ENCODE peak calls at places on chromosomes 12 and 14, in four cellular contexts. Q, G, C and B are unnamed samples.

GRCh38 chr14:90785474-90785873 is 30.8 kb downstream of the TTC7B start:
- DNase-seq in G (no peak), C (no peak), Q (peak), B (no peak)

GRCh38 chr12:7512528-7512927 is 9.0 kb upstream of the CD163 start:
- DNase-seq in Q (peak), C (peak), G (no peak), B (peak)

GRCh38 chr12:123062682-123063426 is 82.4 kb downstream of the ARL6IP4 start:
- DNase-seq in G (no peak), Q (peak), C (peak), B (peak)

GRCh38 chr12:26317942-26318565 is 122.7 kb downstream of the SSPN start:
- DNase-seq in G (no peak), C (no peak), Q (no peak), B (no peak)

GRCh38 chr14:96581902-96582640 is 79.9 kb downstream of the PAPOLA start:
- DNase-seq in Q (no peak), C (peak), G (no peak), B (no peak)

GRCh38 chr14:52021971-52022600 is 32.7 kb downstream of the RTRAF start:
- DNase-seq in Q (no peak), G (no peak), C (no peak), B (no peak)

GRCh38 chr14:78403278-78403815 is 233.2 kb downstream of the NRXN3 start:
- DNase-seq in C (no peak), Q (no peak), G (no peak), B (no peak)

GRCh38 chr12:94731733-94732360 is 81.5 kb upstream of the TMCC3 start:
- DNase-seq in G (no peak), Q (no peak), C (no peak), B (no peak)

GRCh38 chr12:78035913-78036658 is 205.4 kb downstream of the NAV3 start:
- DNase-seq in C (no peak), G (no peak), Q (no peak), B (no peak)

GRCh38 chr12:53103860-53104305 is 597 bp downstream of the SOAT2 start:
- DNase-seq in G (no peak), C (peak), Q (no peak), B (peak)

GRCh38 chr14:104247336-104248202 is 109.2 kb downstream of the KIF26A start:
- DNase-seq in Q (no peak), C (no peak), G (no peak), B (no peak)

GRCh38 chr12:6072302-6072752 is 52.1 kb downstream of the VWF start:
- DNase-seq in G (no peak), C (no peak), Q (peak), B (peak)

GRCh38 chr14:45246633-45247173 is 6.3 kb downstream of the MIS18BP1 start:
- DNase-seq in Q (no peak), C (no peak), G (no peak), B (no peak)

GRCh38 chr12:76226397-76226796 is 121.8 kb downstream of the BBS10 start:
- DNase-seq in G (no peak), C (no peak), Q (no peak), B (no peak)

GRCh38 chr12:121190523-121191031 is 19.4 kb upstream of the P2RX4 start:
- DNase-seq in Q (no peak), C (no peak), G (no peak), B (no peak)
- TF ChIP-seq PHF8 in Q (no peak), C (no peak), G (no peak), B (no peak)

GRCh38 chr14:102748806-102749205 is 28.4 kb upstream of the TRAF3 start:
- DNase-seq in C (no peak), G (no peak), Q (no peak), B (no peak)
- TF ChIP-seq PHF8 in C (no peak), G (no peak), Q (no peak), B (no peak)

DNA sequence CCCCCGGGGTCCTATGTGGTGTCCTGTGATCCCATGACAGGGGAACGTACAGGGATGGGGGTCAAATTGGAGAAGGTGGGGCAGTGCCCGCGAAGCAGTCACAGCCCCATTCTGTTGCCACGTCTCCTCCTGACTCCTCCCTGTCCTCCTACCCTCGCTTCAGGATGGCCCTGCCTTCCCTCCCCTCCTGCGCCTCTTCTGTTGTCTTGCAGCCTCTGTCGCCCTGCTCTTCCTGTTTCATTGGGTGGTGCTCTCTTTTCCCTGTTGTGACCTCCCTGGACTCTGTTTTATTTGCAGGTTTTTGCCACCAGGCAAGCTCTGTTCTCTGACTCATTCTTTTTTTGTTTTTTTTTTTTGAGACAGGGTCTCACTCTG is 18.7 kb downstream of the CABP1 start:
- DNase-seq in Q (no peak), G (no peak), C (no peak), B (no peak)
- TF ChIP-seq PHF8 in Q (no peak), G (no peak), C (no peak), B (no peak)

GRCh38 chr14:50534998-50535397 is 2.6 kb upstream of the MAP4K5 start:
- DNase-seq in G (no peak), C (no peak), Q (no peak), B (no peak)
- TF ChIP-seq PHF8 in G (no peak), C (no peak), Q (no peak), B (no peak)

DNA sequence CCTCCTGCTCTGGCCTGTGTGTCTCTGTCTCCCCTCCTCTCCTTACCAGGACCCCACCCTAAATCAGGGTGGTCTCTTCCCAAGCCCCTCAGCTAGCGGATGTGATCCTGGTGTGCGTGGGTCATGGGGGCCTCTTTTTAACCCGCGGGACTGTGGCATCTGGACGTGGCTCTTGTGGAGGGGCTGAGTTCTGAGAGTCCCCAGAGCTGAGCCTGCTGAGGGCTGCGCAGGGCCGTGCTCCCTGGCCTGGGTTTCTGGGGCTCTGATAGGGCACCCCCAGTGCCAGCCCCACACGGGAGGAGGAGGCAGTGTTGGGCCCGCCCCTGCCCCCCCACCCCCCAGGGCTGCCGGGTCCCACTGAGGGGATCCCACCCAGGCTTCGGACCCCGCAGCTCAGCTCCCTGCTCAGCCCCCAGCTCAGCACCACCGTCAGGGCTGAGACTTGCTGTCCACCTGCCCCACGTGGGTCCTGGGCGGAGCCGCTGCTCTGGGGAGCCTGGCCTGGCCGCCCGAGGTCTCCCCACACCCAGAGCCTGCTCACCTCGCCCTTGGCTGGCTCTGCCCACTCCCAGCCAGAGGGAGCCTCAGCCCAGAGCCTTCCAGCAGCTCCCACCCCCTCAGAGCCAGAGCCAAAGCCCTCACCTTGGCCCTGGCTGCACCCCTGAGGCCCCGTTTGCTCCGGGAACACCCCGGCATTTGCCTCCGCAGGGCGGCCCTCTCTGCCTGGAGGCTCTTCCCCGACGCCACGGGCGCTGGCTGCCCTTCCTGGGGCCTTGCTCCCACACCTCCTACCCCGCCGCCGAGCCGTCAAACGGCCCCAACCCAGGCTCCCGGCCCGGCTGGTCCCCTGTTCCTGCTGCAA is 31.5 kb downstream of the NOC4L start:
- DNase-seq in Q (no peak), G (no peak), C (no peak), B (no peak)
- TF ChIP-seq PHF8 in Q (no peak), G (no peak), C (no peak), B (no peak)

GRCh38 chr14:32077081-32078029 is at the start of gene ARHGAP5:
- DNase-seq in G (no peak), C (no peak), Q (peak), B (peak)
- TF ChIP-seq PHF8 in G (peak), C (peak), Q (peak), B (peak)

GRCh38 chr12:116592731-116593130 is 33.5 kb downstream of the MAP1LC3B2 start:
- DNase-seq in Q (no peak), C (no peak), G (no peak), B (no peak)

GRCh38 chr12:116595672-116596071 is 36.5 kb downstream of the MAP1LC3B2 start:
- DNase-seq in Q (no peak), C (no peak), G (no peak), B (no peak)

GRCh38 chr12:116595186-116595585 is 36.0 kb downstream of the MAP1LC3B2 start:
- DNase-seq in G (no peak), C (no peak), Q (no peak), B (no peak)

GRCh38 chr12:116592116-116592637 is 33.0 kb downstream of the MAP1LC3B2 start:
- DNase-seq in G (no peak), C (no peak), Q (no peak), B (no peak)

DNA sequence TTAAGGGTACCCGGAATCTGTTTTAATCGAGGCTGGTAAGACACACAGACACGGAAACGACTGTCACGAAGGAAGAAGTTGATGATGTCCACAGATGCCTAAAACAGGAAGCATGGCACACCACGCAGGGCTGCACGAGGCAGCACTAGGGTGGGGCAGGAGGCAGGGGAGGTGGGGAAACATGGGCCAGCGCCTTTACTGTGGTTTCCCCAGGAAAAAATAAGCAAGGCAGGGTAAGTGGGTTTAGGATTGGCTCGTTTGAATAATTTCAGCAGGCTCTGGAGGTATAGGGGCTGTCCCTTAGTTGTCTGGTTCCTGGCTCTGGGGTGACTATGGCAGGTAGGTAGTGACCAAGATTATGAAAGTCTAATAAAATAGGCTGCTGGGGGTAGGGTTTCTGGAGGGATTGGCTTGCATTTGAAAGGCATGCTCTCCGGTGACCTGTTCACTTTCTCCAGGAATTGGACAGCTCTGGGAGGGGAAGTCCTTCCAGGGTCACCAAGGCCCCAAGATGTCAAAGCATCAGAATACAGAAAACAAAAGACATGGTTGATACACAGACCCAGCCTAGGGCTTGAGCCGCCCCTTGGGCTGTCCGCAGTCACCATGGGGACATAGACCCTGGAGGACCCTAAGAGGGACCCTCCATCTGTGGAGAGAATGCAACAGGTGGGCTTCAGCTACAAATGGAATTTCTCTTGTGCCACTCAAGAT is 35.3 kb downstream of the MAP1LC3B2 start:
- DNase-seq in Q (no peak), G (no peak), C (no peak), B (no peak)
- TF ChIP-seq PHF8 in Q (no peak), G (no peak), C (no peak), B (no peak)

DNA sequence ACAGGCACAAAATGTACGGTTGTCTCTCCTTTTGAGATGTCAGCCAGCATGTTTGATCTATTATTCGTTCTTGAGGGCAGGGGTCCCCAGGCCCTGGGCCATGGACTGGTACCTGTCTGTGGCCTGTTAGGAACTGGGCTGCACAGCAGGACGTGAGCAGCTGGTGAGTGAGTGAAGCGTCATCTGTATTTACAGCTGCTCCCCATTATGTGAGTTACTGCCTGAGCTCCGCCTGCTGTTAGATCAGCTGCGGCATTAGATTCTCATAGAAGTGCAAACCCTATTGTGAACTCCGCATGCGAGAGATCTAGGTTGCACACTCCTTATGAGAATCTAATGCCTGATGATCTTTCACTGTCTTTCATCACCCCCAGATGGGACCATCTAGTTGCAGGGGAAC is 41.4 kb upstream of the SCN8A start:
- DNase-seq in Q (no peak), G (no peak), C (no peak), B (no peak)
- TF ChIP-seq PHF8 in Q (no peak), G (no peak), C (no peak), B (no peak)

GRCh38 chr12:97568336-97569180 is 106.0 kb downstream of the RMST start:
- DNase-seq in G (no peak), Q (peak), C (no peak), B (peak)
- TF ChIP-seq PHF8 in G (no peak), Q (no peak), C (no peak), B (peak)